ENCODE peak calls at places on chromosomes 6 and 20, in five cellular contexts. J is AG09319, U is choroid plexus epithelial cell, Z is NCI-H526 treated with DMSO at 0.1 percent for 48 hours, L is NCI-H1694 treated with DMSO at 0.1 percent for 48 hours. B is an unnamed sample.

GRCh38 chr6:44059359-44060342 is 67.6 kb downstream of the MRPL14 start:
- DNase-seq in J (no peak), U (peak; percentile 83), Z (no peak), L (no peak), B (no peak)

GRCh38 chr6:84773431-84774173 is 9.2 kb upstream of the TBX18 start:
- DNase-seq in J (no peak), U (peak; percentile 71), Z (no peak), L (no peak), B (no peak)

GRCh38 chr20:63628246-63628975 is 1.5 kb upstream of the GMEB2 start:
- DNase-seq in J (no peak), U (peak; percentile 81), Z (peak; percentile 80), L (peak; percentile 77), B (peak; percentile 84)

GRCh38 chr20:63692436-63693078 is 3.9 kb upstream of the TNFRSF6B start:
- DNase-seq in J (no peak), U (no peak), Z (no peak), L (no peak), B (peak; percentile 19)

GRCh38 chr6:121135425-121135824 is 198.9 kb downstream of the TBC1D32 start:
- DNase-seq in J (no peak), U (no peak), Z (no peak), L (no peak), B (no peak)

GRCh38 chr6:104459543-104459942 is 400.2 kb downstream of the HACE1 start:
- DNase-seq in J (no peak), U (no peak), Z (no peak), L (no peak), B (no peak)

GRCh38 chr20:58985656-58986055 is 4.6 kb downstream of the NELFCD start:
- DNase-seq in J (no peak), U (no peak), Z (no peak), L (no peak), B (no peak)

GRCh38 chr6:150755042-150755441 is 110.5 kb upstream of the MTHFD1L start:
- DNase-seq in J (no peak), U (no peak), Z (no peak), L (no peak), B (no peak)

GRCh38 chr20:51190783-51191180 is 167.9 kb upstream of the KCNG1 start:
- DNase-seq in J (no peak), U (no peak), Z (no peak), L (no peak), B (peak; percentile 7)

GRCh38 chr6:51139841-51140462 is 321.3 kb downstream of the TFAP2B start:
- DNase-seq in J (no peak), U (no peak), Z (no peak), L (no peak), B (peak; percentile 7)

GRCh38 chr20:2485080-2485479 is 14.5 kb upstream of the SNRPB start:
- DNase-seq in J (no peak), U (no peak), Z (no peak), L (no peak), B (no peak)

GRCh38 chr6:165985926-165986646 is 181.6 kb downstream of the TBXT start:
- DNase-seq in J (no peak), U (no peak), Z (no peak), L (no peak), B (no peak)

GRCh38 chr6:6616670-6617069 is 28.1 kb downstream of the LY86 start:
- DNase-seq in J (no peak), U (no peak), Z (no peak), L (no peak), B (no peak)

GRCh38 chr20:46557231-46557956 is 6.9 kb upstream of the OCSTAMP start:
- DNase-seq in J (peak; percentile 46), U (peak; percentile 60), Z (no peak), L (no peak), B (no peak)

GRCh38 chr6:150008588-150008987 is 16.7 kb downstream of the RAET1L start:
- DNase-seq in J (no peak), U (no peak), Z (no peak), L (no peak), B (no peak)

GRCh38 chr20:573414-574296 is 30.1 kb upstream of the CSNK2A1 start:
- DNase-seq in J (no peak), U (no peak), Z (no peak), L (no peak), B (no peak)

GRCh38 chr6:34226066-34226465 is 10.6 kb upstream of the HMGA1 start:
- DNase-seq in J (no peak), U (no peak), Z (no peak), L (no peak), B (no peak)

GRCh38 chr20:44014807-44015732 is 100.4 kb downstream of the TOX2 start:
- DNase-seq in J (no peak), U (no peak), Z (no peak), L (no peak), B (peak; percentile 22)

GRCh38 chr20:19392344-19393140 is 180.1 kb downstream of the SLC24A3 start:
- DNase-seq in J (no peak), U (no peak), Z (no peak), L (no peak), B (no peak)

GRCh38 chr20:1902188-1902587 is 7.0 kb downstream of the SIRPA start:
- DNase-seq in J (no peak), U (no peak), Z (no peak), L (no peak), B (no peak)

GRCh38 chr20:38859070-38859690 is 53.7 kb downstream of the PPP1R16B start:
- DNase-seq in J (no peak), U (no peak), Z (no peak), L (no peak), B (no peak)

GRCh38 chr6:159066479-159066878 is 21.7 kb upstream of the TAGAP start:
- DNase-seq in J (no peak), U (no peak), Z (no peak), L (no peak), B (peak; percentile 11)

GRCh38 chr20:36468149-36469000 is 72.9 kb upstream of the MYL9 start:
- DNase-seq in J (no peak), U (no peak), Z (no peak), L (peak; percentile 71), B (peak; percentile 34)

GRCh38 chr6:130632288-130632687 is 194.9 kb upstream of the SMLR1 start:
- DNase-seq in J (no peak), U (peak; percentile 36), Z (peak; percentile 78), L (no peak), B (no peak)

GRCh38 chr6:43771858-43772570 is 2.0 kb downstream of the VEGFA start:
- DNase-seq in J (no peak), U (peak; percentile 51), Z (peak; percentile 53), L (no peak), B (peak; percentile 63)

GRCh38 chr6:24431045-24431451 is 28.3 kb downstream of the MRS2 start:
- DNase-seq in J (no peak), U (peak; percentile 72), Z (peak; percentile 24), L (peak; percentile 31), B (peak; percentile 62)

GRCh38 chr20:34709836-34710567 is 5.9 kb downstream of the TP53INP2 start:
- DNase-seq in J (peak; percentile 16), U (peak; percentile 60), Z (peak; percentile 86), L (no peak), B (no peak)

GRCh38 chr20:62362590-62362940 is 4.5 kb downstream of the LAMA5 start:
- DNase-seq in J (no peak), U (no peak), Z (no peak), L (no peak), B (peak; percentile 10)